ENCODE peak calls at places on chromosomes 3 and 15, in four cellular contexts. P is K562, M is HepG2, Y is A549. J is an unnamed sample.

GRCh38 chr3:25583343-25583742 is 81.4 kb downstream of the TOP2B start:
- DNase-seq in Y (no peak), P (no peak), M (no peak), J (no peak)

GRCh38 chr15:68228143-68228970 is 1.2 kb downstream of the CLN6 start:
- DNase-seq in M (no peak), P (peak), Y (peak), J (peak)

GRCh38 chr15:51104512-51104911 is 9.8 kb upstream of the TNFAIP8L3 start:
- DNase-seq in P (no peak), Y (no peak), M (no peak), J (peak)

GRCh38 chr15:56261854-56262509 is 18.3 kb upstream of the RFX7 start:
- DNase-seq in M (no peak), P (no peak), Y (peak), J (no peak)

GRCh38 chr15:41160639-41161315 is 44.7 kb upstream of the INO80 start:
- DNase-seq in P (no peak), M (no peak), Y (no peak), J (no peak)

GRCh38 chr15:40087095-40087805 is 21.4 kb downstream of the BMF start:
- DNase-seq in P (no peak), Y (no peak), M (no peak), J (no peak)

GRCh38 chr3:120496278-120496975 is 45.6 kb upstream of the FSTL1 start:
- DNase-seq in P (no peak), M (no peak), Y (peak), J (no peak)

GRCh38 chr3:51673181-51673801 is 2.2 kb downstream of the TEX264 start:
- DNase-seq in Y (no peak), M (peak), P (no peak), J (no peak)

GRCh38 chr15:94480289-94480834 is 249.0 kb downstream of the MCTP2 start:
- DNase-seq in Y (no peak), P (no peak), M (no peak), J (no peak)

GRCh38 chr3:21705769-21706168 is 45.2 kb downstream of the ZNF385D start:
- DNase-seq in Y (no peak), P (no peak), M (no peak), J (no peak)

GRCh38 chr3:9779721-9780450 is 10.1 kb upstream of the CAMK1 start:
- DNase-seq in P (no peak), Y (no peak), M (no peak), J (peak)

GRCh38 chr3:9040996-9041395 is 77.7 kb upstream of the RAD18 start:
- DNase-seq in P (no peak), Y (no peak), M (no peak), J (no peak)

GRCh38 chr15:31297221-31297879 is 29.3 kb upstream of the KLF13 start:
- DNase-seq in Y (no peak), P (no peak), M (no peak), J (no peak)

GRCh38 chr15:73799466-73799865 is 46.3 kb upstream of the INSYN1 start:
- DNase-seq in M (no peak), P (no peak), Y (peak), J (peak)

GRCh38 chr15:73796266-73796939 is 43.3 kb upstream of the INSYN1 start:
- DNase-seq in P (no peak), Y (no peak), M (no peak), J (no peak)

GRCh38 chr15:73792429-73792828 is 39.3 kb upstream of the INSYN1 start:
- DNase-seq in Y (no peak), P (no peak), M (no peak), J (no peak)

GRCh38 chr15:73797366-73798158 is 44.4 kb upstream of the INSYN1 start:
- DNase-seq in P (no peak), Y (no peak), M (no peak), J (no peak)

GRCh38 chr15:73794501-73795133 is 41.5 kb upstream of the INSYN1 start:
- DNase-seq in P (no peak), Y (peak), M (no peak), J (no peak)
- H3K4me3 ChIP-seq in P (no peak), Y (no peak), M (no peak), J (no peak)

GRCh38 chr3:194955979-194956696 is 270.5 kb downstream of the FAM43A start:
- DNase-seq in M (no peak), Y (no peak), P (no peak), J (no peak)
- TF ChIP-seq MYC in M (no peak), Y (no peak), P (no peak), J (no peak)

GRCh38 chr3:196872316-196872715 is 4.6 kb downstream of the SENP5 start:
- DNase-seq in Y (no peak), P (no peak), M (no peak), J (no peak)

GRCh38 chr3:196875258-196875657 is 7.5 kb downstream of the SENP5 start:
- DNase-seq in Y (no peak), M (no peak), P (no peak), J (no peak)
- TF ChIP-seq POLR2A in Y (no peak), M (no peak), P (no peak), J (no peak)

GRCh38 chr15:89898628-89899302 is 5.0 kb upstream of the AP3S2 start:
- DNase-seq in P (peak), Y (peak), M (peak), J (peak)

GRCh38 chr15:89893696-89894450 is at the start of gene AP3S2:
- DNase-seq in M (peak), Y (peak), P (peak), J (peak)

GRCh38 chr15:89888214-89888804 is 5.5 kb downstream of the AP3S2 start:
- DNase-seq in P (no peak), M (peak), Y (peak), J (peak)

GRCh38 chr15:89898146-89898545 is 4.4 kb upstream of the AP3S2 start:
- DNase-seq in M (no peak), P (no peak), Y (no peak), J (no peak)

DNA sequence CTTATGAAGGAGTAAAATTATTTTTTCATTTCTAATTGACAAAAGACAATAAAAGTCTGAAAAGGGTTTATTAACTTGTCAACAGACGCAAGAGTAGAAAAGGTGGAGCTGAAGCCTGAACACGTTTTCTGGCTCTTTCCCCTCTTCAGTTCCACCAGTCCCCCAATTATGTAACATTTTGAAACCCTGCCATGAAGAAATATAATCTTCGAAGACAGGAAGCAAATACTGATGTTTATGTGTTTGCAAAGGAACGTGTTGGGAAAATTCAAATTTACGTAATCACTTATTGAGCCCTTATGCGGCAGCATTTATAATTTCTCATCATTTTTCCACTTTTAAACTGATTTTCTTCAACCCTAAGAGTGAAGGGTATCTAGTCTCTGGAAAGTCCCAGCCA is 767 bp downstream of the AP3S2 start:
- DNase-seq in Y (no peak), P (no peak), M (no peak), J (peak)
- H3K4me3 ChIP-seq in Y (peak), P (peak), M (peak), J (peak)

DNA sequence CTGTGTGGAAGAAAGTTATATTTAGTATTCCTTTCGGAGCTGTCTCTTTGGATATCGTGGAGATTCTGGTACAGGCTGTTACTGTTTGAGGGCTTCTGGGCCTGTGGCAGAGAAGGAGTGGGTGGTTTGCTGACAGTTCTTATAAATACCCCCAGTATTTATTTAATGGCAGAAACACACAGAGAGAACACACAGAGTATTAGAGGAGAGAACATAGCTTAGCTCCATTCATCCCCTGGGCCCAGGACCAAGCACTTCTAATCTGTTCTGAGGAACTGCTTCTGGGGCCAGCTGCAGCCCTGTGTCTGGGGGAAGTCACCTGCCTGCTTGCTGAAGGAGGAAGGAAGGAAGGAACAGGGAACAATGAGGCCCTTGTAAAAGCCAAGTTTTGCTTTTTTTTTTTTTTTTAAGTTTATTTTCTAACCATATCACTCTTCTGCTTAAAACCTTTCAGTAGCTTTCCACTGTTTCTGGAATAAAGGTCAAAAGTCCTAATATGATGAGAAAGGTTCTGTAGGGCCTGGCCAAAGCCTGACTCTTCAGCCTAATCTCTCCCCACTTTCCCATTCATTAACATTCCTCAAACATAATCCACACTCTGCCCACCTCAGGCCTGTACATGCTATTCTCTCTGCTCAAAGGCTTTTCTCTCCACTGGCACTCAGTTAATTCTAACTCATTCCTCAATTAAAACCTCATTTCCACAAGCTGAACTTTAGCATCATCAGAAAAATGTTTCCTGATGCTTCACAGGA is 11.8 kb upstream of the PP2D1 start:
- DNase-seq in Y (no peak), M (no peak), P (no peak), J (no peak)
- TF ChIP-seq MYC in Y (no peak), M (no peak), P (no peak), J (no peak)

DNA sequence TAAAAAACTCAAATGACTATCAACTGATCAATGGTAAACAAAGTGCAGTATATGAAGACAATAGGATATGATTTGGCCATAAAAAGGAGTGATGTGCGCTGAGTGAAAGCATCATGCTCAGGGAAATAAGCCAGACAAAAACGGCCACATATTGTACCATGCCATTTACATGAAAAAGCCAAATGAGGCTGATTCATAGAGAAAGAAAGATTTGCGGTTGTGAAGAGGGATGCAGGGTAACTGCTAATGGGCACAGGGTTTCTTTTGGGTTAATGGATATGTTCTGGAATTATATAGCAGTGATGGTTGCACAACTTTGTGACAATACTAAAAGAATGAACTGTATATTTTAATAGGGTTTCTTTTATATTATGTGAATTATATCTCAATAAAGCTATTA is 877.2 kb upstream of the CFAP20DC start:
- DNase-seq in M (no peak), P (no peak), Y (no peak), J (no peak)
- TF ChIP-seq POLR2A in M (no peak), P (no peak), Y (no peak), J (no peak)

GRCh38 chr15:98874773-98875172 is 132.8 kb downstream of the PGPEP1L start:
- DNase-seq in P (no peak), M (no peak), Y (peak), J (peak)
- H3K4me3 ChIP-seq in P (no peak), M (no peak), Y (peak), J (peak)

GRCh38 chr3:14879161-14879888 is 60.6 kb downstream of the FGD5 start:
- DNase-seq in M (no peak), P (no peak), Y (peak), J (peak)
- TF ChIP-seq MYC in M (no peak), P (no peak), Y (no peak), J (no peak)

DNA sequence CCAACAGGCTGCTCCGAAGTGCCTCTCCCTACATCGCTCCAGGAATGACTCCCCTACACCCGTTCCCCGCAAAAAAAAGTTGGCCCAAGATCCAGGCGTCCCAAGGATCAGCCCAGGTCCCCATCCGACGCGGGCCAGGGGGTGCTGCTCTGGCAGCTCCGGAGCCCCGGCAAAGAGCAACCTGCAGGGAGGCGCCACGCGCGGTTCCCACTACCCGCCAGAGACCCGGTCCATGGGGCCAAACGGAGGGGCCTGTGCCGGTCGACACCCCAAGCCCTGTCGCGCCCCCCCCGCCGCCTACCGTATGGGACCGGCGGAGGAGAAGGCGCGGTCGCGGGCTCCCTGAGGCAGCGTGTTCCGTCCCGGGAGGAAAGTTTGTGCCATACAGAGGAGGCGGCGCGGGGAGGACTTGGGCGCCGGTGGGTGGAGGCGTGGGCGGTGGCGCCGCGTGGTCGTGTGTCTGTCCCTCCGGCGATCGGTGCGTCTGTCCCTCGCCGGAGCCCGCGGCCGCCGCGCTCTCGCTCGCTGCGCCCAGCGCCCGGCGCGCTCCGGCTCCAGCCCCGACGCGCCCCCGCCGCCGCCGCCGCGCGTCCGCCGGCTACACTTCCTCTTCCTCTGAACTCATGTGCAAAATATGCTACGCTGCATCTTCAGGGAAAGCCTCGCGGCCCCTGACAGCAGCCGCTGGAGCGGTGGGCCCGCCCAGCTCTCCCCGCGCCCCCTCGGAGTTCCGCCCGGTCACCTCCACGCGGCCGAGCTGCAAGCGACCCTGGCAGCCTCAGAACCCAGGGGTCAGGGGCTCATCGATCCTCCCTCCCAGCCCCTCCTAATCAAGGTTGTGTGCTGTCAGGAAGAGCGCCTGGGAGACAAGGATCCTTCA is at the start of gene RFTN1:
- DNase-seq in M (no peak), P (no peak), Y (no peak), J (peak)
- TF ChIP-seq POLR2A in M (no peak), P (no peak), Y (peak), J (no peak)

GRCh38 chr3:98788651-98789050 is 25.5 kb downstream of the ST3GAL6 start:
- DNase-seq in P (peak), M (no peak), Y (no peak), J (no peak)
- H3K4me3 ChIP-seq in P (no peak), M (no peak), Y (no peak), J (no peak)

J was measured in NB4.